ENCODE peak calls at places on chromosomes 6 and 20, in four cellular contexts. W is fibroblast of lung, M is psoas muscle, B is Caco-2. C is an unnamed sample.

GRCh38 chr20:22214296-22214695 is 370.1 kb downstream of the FOXA2 start:
- DNase-seq in W (no peak), M (no peak), B (no peak), C (no peak)

GRCh38 chr6:57974653-57975052 is 657.2 kb downstream of the PRIM2 start:
- DNase-seq in W (no peak), M (no peak), B (no peak), C (no peak)

GRCh38 chr6:22133352-22133751 is 163.5 kb downstream of the PRL start:
- DNase-seq in W (no peak), M (peak; percentile 63), B (no peak), C (no peak)

GRCh38 chr6:139044250-139044649 is 15.7 kb downstream of the ABRACL start:
- DNase-seq in W (no peak), M (no peak), B (no peak), C (no peak)

GRCh38 chr6:52390361-52390727 is 28.4 kb downstream of the PAQR8 start:
- DNase-seq in W (peak; percentile 33), M (no peak), B (no peak), C (no peak)

GRCh38 chr6:111150577-111150976 is 63.3 kb downstream of the SLC16A10 start:
- DNase-seq in W (no peak), M (no peak), B (no peak), C (no peak)

GRCh38 chr6:144647406-144647964 is 362.4 kb downstream of the UTRN start:
- DNase-seq in W (peak; percentile 30), M (no peak), B (no peak), C (no peak)

GRCh38 chr6:13395272-13396237 is 67.2 kb upstream of the TBC1D7 start:
- DNase-seq in W (peak; percentile 79), M (peak; percentile 67), B (no peak), C (peak; percentile 50)

GRCh38 chr20:64063389-64064144 is 569 bp downstream of the TCEA2 start:
- DNase-seq in W (no peak), M (no peak), B (no peak), C (no peak)

GRCh38 chr6:168131464-168132415 is 52.7 kb upstream of the FRMD1 start:
- DNase-seq in W (no peak), M (no peak), B (no peak), C (no peak)

GRCh38 chr6:135995160-135995898 is 143.8 kb downstream of the PDE7B start:
- DNase-seq in W (peak; percentile 89), M (no peak), B (no peak), C (no peak)

GRCh38 chr6:130322673-130323268 is 43.0 kb upstream of the TMEM200A start:
- DNase-seq in W (peak; percentile 85), M (peak; percentile 53), B (no peak), C (peak; percentile 54)

GRCh38 chr20:64233725-64234124 is 21.8 kb upstream of the PCMTD2 start:
- DNase-seq in W (no peak), M (peak; percentile 90), B (no peak), C (no peak)

GRCh38 chr20:62198931-62199330 is 16.1 kb downstream of the MTG2 start:
- DNase-seq in W (no peak), M (peak; percentile 46), B (no peak), C (no peak)

GRCh38 chr20:50862546-50862945 is 67.7 kb downstream of the BCAS4 start:
- DNase-seq in W (no peak), M (no peak), B (no peak), C (no peak)

GRCh38 chr6:7129360-7129759 is 21.6 kb downstream of the RREB1 start:
- DNase-seq in W (no peak), M (no peak), B (no peak), C (no peak)

GRCh38 chr20:53052380-53052779 is 80.2 kb downstream of the TSHZ2 start:
- DNase-seq in W (no peak), M (no peak), B (no peak), C (no peak)

GRCh38 chr6:85015396-85015990 is 251.1 kb upstream of the TBX18 start:
- DNase-seq in W (peak; percentile 62), M (peak; percentile 56), B (peak; percentile 57), C (peak; percentile 5)

GRCh38 chr6:24584390-24584735 is 61.6 kb downstream of the KIAA0319 start:
- DNase-seq in W (no peak), M (no peak), B (no peak), C (no peak)

GRCh38 chr20:46683620-46683938 is 5.7 kb downstream of the TP53RK start:
- DNase-seq in W (no peak), M (no peak), B (no peak), C (no peak)

GRCh38 chr6:41505084-41506049 is 40.8 kb upstream of the FOXP4 start:
- DNase-seq in W (peak; percentile 90), M (peak; percentile 86), B (no peak), C (peak; percentile 54)

GRCh38 chr6:18266524-18266908 is 2.2 kb upstream of the DEK start:
- DNase-seq in W (no peak), M (no peak), B (no peak), C (no peak)

GRCh38 chr6:104625536-104625935 is 234.2 kb downstream of the HACE1 start:
- DNase-seq in W (peak; percentile 3), M (no peak), B (peak; percentile 62), C (no peak)

GRCh38 chr6:104617541-104618072 is 242.1 kb downstream of the HACE1 start:
- DNase-seq in W (no peak), M (no peak), B (no peak), C (no peak)

GRCh38 chr6:104623052-104623690 is 236.5 kb downstream of the HACE1 start:
- DNase-seq in W (no peak), M (no peak), B (no peak), C (no peak)
- TF ChIP-seq CTCF in W (no peak), M (no peak), B (no peak), C (no peak)

GRCh38 chr6:14408491-14408890 is 290.9 kb downstream of the CD83 start:
- DNase-seq in W (no peak), M (no peak), B (no peak), C (no peak)
- TF ChIP-seq CTCF in W (no peak), M (no peak), B (no peak), C (no peak)

GRCh38 chr6:108557494-108558371 is 3.0 kb upstream of the FOXO3 start:
- DNase-seq in W (peak; percentile 64), M (peak; percentile 91), B (no peak), C (no peak)
- TF ChIP-seq CTCF in W (peak; percentile 1), M (peak; percentile 13), B (peak; percentile 22), C (no peak)

DNA sequence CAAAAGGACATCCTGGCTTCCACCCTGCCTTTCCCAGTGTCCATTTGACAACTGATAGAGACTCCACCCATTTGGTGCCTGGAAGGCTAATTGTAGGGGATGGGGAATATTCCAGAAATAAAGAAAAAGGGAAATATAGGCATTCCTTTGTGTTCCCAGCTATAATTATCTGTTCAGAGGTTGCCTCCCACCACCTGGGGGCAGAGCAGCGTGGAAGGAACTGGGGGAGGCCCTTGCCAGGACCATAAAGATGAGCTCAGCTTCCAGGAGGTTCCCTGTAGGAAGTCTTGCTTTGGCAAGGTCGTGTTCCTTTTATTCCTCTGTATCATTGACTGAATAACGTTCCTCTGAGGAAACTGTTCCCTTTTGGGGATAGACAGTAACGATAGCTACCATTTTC is 214.7 kb downstream of the TFAP2C start:
- DNase-seq in W (no peak), M (no peak), B (no peak), C (no peak)
- TF ChIP-seq CTCF in W (no peak), M (no peak), B (peak; percentile 39), C (no peak)

DNA sequence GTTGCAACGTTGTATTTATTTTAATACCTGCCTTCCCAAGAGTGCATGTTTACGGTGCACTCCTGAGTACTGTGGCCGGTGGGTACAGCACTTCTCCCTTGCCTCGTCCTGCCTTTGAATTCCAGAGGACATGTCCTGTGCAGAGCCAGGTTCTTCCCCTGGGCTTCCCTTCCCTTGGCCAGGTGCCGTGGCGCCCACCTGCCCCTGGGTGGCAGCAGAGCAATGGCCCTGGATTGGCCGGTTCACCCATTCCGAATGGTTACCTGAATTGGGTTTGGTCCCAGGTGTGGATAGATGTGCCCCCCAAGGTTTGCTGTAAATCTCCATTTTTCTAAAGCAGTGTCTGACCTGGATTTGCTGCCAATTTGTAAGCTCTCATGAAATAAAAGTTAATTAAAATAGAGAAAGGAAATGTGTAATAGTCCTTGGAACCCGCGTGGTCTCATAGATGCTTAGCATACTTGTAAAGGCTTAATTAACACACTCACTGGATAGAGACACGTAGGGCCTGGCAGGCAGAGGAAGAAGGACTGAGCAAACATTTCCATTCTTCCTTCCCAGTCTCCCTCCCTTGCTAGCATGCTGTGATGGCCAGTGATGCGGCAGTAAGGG is 40.6 kb downstream of the DTD1 start:
- DNase-seq in W (no peak), M (no peak), B (peak; percentile 56), C (no peak)
- TF ChIP-seq CTCF in W (peak; percentile 57), M (peak; percentile 50), B (peak; percentile 84), C (peak; percentile 45)

DNA sequence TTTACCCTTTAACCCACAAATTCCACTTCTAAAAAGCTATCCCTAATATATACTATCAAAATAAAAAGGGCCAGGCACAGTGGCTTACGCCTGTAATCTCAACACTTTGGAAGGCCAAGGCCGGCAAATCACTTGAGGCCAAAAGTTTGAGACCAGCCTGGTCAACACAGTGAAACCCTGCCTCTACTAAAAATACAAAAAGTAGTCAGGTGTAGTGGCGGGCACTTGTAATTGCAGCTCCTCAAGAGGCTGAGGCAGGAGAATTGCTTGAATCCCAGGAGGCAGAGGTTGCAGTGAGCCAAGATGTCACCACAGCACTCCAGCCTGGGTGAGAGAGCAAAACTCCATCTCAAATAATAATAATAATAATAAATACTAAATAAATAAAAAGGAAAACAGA is 82.5 kb downstream of the TRIM27 start:
- DNase-seq in W (no peak), M (no peak), B (no peak), C (no peak)
- TF ChIP-seq CTCF in W (no peak), M (no peak), B (no peak), C (no peak)

DNA sequence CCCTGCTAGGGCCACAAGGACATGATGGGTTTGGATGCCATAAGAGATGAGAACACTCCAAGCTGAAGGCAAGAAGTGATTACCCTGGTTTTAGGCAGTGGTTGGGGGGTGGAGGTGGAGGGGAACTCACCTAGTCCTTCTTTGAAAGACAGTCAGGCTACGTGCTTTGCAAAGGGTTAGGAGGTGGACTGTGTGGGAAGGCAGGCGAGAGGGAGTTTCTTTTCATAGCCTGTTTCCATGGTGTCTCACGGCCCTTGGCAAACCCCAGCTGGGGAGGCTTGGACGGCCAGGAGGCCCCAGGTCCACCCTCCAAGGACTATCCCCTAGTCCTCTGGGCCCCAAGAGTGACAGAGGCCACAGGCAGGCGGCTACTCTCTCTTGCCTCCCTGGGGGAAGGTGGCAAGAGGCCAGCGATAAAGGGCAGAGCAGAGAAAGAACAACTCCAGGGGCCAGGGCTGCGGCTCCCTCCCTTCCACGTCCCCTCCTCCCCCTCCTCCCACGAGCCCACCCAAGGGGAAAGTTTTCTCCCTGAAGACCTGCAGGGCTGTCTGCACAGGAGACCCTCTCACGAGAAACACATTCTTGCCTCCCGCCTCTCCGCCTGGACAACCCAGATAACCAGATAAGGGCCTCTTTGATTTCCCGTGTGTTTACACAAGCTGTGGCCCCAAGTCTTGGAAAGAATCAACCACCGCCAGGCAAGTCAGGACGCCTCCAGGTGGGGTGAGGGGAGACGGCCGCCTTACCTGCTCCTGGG is 74.4 kb downstream of the NOL4L start:
- DNase-seq in W (no peak), M (no peak), B (peak; percentile 97), C (no peak)
- TF ChIP-seq CTCF in W (no peak), M (no peak), B (no peak), C (no peak)

DNA sequence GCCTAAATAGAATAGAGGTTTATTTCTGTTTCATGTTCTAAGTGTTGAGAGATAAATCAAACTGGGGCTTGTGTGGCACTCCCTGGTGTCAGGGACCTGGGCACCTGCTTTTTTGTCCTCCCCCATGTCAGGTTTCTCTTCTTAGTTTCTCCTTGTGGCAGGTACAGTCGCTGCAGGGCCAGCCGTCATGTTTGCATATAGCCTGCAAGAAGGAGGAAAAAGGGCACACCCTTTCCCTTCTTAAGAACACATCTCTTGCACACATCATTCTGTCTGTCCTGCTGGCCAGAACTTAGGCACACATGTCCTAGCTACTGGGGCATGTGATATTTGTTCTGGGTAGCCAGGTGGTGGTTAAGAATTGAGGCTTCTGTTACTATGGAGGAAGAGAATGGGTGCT is 27.9 kb downstream of the CDC5L start:
- DNase-seq in W (no peak), M (no peak), B (no peak), C (no peak)
- TF ChIP-seq CTCF in W (no peak), M (no peak), B (no peak), C (no peak)

C was measured in AG09319.